ENCODE peak calls at places on chromosome 3, in six cellular contexts. K, T, L, S, X and P are unnamed samples.

GRCh38 chr3:50050361-50050760 is 38.4 kb upstream of the RBM5 start:
- DNase-seq in S (peak; percentile 82), K (peak; percentile 83), T (no peak), X (no peak), L (no peak), P (no peak)

GRCh38 chr3:10240799-10241198 is 7.5 kb upstream of the TATDN2 start:
- DNase-seq in L (no peak), K (no peak), S (no peak), T (no peak), X (no peak), P (no peak)

GRCh38 chr3:99895706-99896441 is 78.2 kb downstream of the CMSS1 start:
- DNase-seq in X (no peak), S (peak; percentile 76), K (peak; percentile 95), L (no peak), T (no peak), P (peak; percentile 67)

GRCh38 chr3:133868166-133868565 is 27.5 kb downstream of the RAB6B start:
- DNase-seq in S (no peak), T (no peak), K (no peak), X (no peak), L (no peak), P (no peak)

GRCh38 chr3:9135930-9136525 is 113.4 kb downstream of the SRGAP3 start:
- DNase-seq in L (no peak), T (peak; percentile 68), X (no peak), S (no peak), K (no peak), P (no peak)

GRCh38 chr3:90011996-90012395 is 904.6 kb downstream of the EPHA3 start:
- DNase-seq in T (no peak), L (no peak), X (no peak), S (no peak), K (no peak), P (no peak)

GRCh38 chr3:181230258-181230657 is 240.7 kb upstream of the DNAJC19 start:
- DNase-seq in T (no peak), X (no peak), L (no peak), K (no peak), S (no peak), P (no peak)

GRCh38 chr3:148902173-148902791 is 37.2 kb downstream of the CPA3 start:
- DNase-seq in S (peak; percentile 59), L (no peak), T (no peak), X (no peak), K (peak; percentile 50), P (no peak)

GRCh38 chr3:130601662-130602061 is 84.7 kb downstream of the COL6A6 start:
- DNase-seq in T (no peak), L (no peak), S (no peak), K (peak; percentile 40), X (no peak), P (no peak)

GRCh38 chr3:100359030-100359429 is 24.5 kb downstream of the NIT2 start:
- DNase-seq in S (no peak), L (no peak), X (no peak), K (no peak), T (no peak), P (no peak)

GRCh38 chr3:176988795-176989194 is 208.5 kb downstream of the TBL1XR1 start:
- DNase-seq in L (no peak), S (no peak), K (no peak), T (no peak), X (no peak), P (no peak)

GRCh38 chr3:128076783-128077624 is 24.8 kb downstream of the SEC61A1 start:
- DNase-seq in X (peak; percentile 50), S (no peak), L (no peak), T (peak; percentile 84), K (no peak), P (no peak)

GRCh38 chr3:43423142-43423541 is 136.8 kb downstream of the SNRK start:
- DNase-seq in K (peak; percentile 57), X (peak; percentile 43), L (peak; percentile 86), T (no peak), S (peak; percentile 13), P (peak; percentile 38)

GRCh38 chr3:83928903-83929302 is 1029.9 kb upstream of the CADM2 start:
- DNase-seq in L (no peak), X (no peak), K (no peak), S (peak; percentile 0), T (no peak), P (no peak)

GRCh38 chr3:12303532-12303931 is 14.7 kb downstream of the PPARG start:
- DNase-seq in L (no peak), K (peak; percentile 98), T (no peak), X (no peak), S (peak; percentile 86), P (no peak)

GRCh38 chr3:41673643-41674042 is 288.3 kb downstream of the ULK4 start:
- DNase-seq in S (no peak), L (no peak), X (no peak), K (peak; percentile 75), T (no peak), P (no peak)

GRCh38 chr3:11168881-11169805 is 14.8 kb downstream of the HRH1 start:
- DNase-seq in L (peak; percentile 49), X (no peak), T (no peak), K (peak; percentile 67), S (peak; percentile 50), P (no peak)

GRCh38 chr3:48476426-48477053 is 27.4 kb downstream of the SHISA5 start:
- DNase-seq in S (no peak), T (no peak), X (no peak), K (no peak), L (peak; percentile 51), P (no peak)

GRCh38 chr3:87442460-87442859 is 166.1 kb upstream of the POU1F1 start:
- DNase-seq in X (no peak), S (no peak), K (no peak), L (no peak), T (no peak), P (no peak)

GRCh38 chr3:14885307-14885706 is 62.1 kb upstream of the NR2C2 start:
- DNase-seq in S (no peak), T (no peak), X (no peak), K (no peak), L (no peak), P (no peak)

GRCh38 chr3:53478166-53478830 is 16.1 kb upstream of the CACNA1D start:
- DNase-seq in T (no peak), L (no peak), K (no peak), S (no peak), X (no peak), P (no peak)

GRCh38 chr3:156513619-156514018 is 41.3 kb downstream of the SSR3 start:
- DNase-seq in K (no peak), L (no peak), T (no peak), S (no peak), X (no peak), P (peak; percentile 5)

GRCh38 chr3:196757876-196758739 is 18.5 kb downstream of the PAK2 start:
- DNase-seq in X (no peak), T (no peak), S (peak; percentile 71), L (no peak), K (peak; percentile 89), P (peak; percentile 12)

GRCh38 chr3:193743702-193744047 is 150.7 kb downstream of the OPA1 start:
- DNase-seq in S (peak; percentile 55), K (no peak), L (no peak), T (no peak), X (no peak), P (no peak)

GRCh38 chr3:13595485-13595884 is 46.6 kb downstream of the FBLN2 start:
- DNase-seq in T (no peak), L (no peak), X (no peak), S (no peak), K (no peak), P (no peak)

GRCh38 chr3:62421275-62421674 is 47.9 kb upstream of the FEZF2 start:
- DNase-seq in K (no peak), L (no peak), S (no peak), T (no peak), X (no peak), P (no peak)

GRCh38 chr3:40613306-40613705 is 88.5 kb downstream of the ZNF621 start:
- DNase-seq in S (no peak), L (no peak), K (no peak), T (no peak), X (no peak), P (no peak)
- H3K27me3 ChIP-seq in S (no peaks in the 10 kb centered on the region), L (no peaks in the 10 kb centered on the region), K (peaks cover 3% of the 10 kb centered on the region), T (no peaks in the 10 kb centered on the region), X (peaks cover 13% of the 10 kb centered on the region), P (no peaks in the 10 kb centered on the region)

DNA sequence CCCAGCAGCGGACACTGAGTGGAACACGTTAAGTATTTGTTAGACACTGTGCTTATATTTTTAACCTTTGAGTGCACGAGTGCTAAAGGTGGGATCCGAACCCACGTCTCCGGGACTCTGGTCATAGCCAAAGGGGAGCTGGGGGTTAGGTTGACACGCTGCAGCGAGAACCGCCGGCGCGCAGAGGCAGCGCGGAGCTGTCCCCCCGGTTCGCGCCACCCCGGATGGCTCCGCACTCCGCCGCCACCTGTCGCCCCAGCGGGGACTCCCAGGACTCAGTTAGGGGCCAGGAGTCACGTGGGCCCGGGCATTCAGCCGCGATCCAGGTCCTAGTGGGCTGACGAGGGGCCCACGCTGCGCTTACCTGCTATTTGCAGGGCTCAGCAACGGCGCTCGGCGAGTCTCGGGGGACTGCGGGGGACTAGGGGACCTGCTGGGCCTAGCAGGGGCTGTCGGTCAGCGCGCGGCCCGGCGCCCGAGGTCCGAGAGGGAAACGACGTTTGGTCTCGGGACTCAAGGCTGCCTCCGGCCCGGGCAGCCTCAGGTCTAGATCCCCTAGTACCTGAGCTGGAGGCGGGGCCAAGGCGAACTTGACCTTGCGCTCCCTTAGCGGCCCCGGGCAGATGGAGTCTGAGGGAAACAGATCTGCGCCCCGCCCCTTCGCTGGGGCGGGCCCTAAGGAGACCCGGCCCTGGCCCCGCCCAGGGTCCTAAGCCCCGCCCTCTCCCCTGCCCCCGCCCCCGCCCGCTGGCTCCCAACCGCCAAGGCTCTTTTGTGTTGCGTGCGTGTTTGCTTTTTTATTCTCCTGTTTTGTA is at the start of gene NMNAT3:
- DNase-seq in K (peak; percentile 7), X (peak; percentile 88), L (peak; percentile 87), S (peak; percentile 67), T (peak; percentile 81), P (peak; percentile 70)
- H3K4me3 ChIP-seq in K (peak within 1 kb of the TSS; percentile 39), X (peak within 1 kb of the TSS; percentile 79), L (peak within 1 kb of the TSS; percentile 76), S (peak within 1 kb of the TSS; percentile 39), T (peak within 1 kb of the TSS; percentile 84), P (peak within 1 kb of the TSS; percentile 54)

GRCh38 chr3:124200336-124200901 is 208.5 kb upstream of the ROPN1 start:
- DNase-seq in K (peak; percentile 22), L (no peak), X (no peak), T (no peak), S (peak; percentile 5), P (no peak)
- H3K27me3 ChIP-seq in K (peaks cover 10% of the 10 kb centered on the region), L (no peaks in the 10 kb centered on the region), X (no peaks in the 10 kb centered on the region), T (no peaks in the 10 kb centered on the region), S (peaks cover 6% of the 10 kb centered on the region), P (peaks cover 37% of the 10 kb centered on the region)

GRCh38 chr3:32835049-32835371 is 17.2 kb downstream of the TRIM71 start:
- DNase-seq in L (no peak), X (no peak), T (no peak), K (no peak), S (no peak), P (no peak)
- H3K4me3 ChIP-seq in L (no peak overlapping the region), X (no peak overlapping the region), T (no peak overlapping the region), K (no peak overlapping the region), S (no peak overlapping the region), P (no peak overlapping the region)